ENCODE peak calls at places on chromosomes 6 and 20, in nine cellular contexts. V is CD8-positive, alpha-beta T cell; W is caudate nucleus; K is heart left ventricle; R is effector memory CD4-positive, alpha-beta T cell; T is suprapubic skin; J is CD4-positive, alpha-beta T cell; O is small intestine; Z is gastrocnemius medialis. A is an unnamed sample.

GRCh38 chr20:25360631-25361286 is 29.9 kb downstream of the ABHD12 start:
- DNase-seq in R (no peak), J (no peak), O (no peak), W (no peak), V (no peak), K (no peak), Z (no peak), T (no peak), A (no peak)

GRCh38 chr20:41175201-41175651 is 37.9 kb downstream of the PLCG1 start:
- DNase-seq in Z (no peak), J (no peak), W (no peak), V (no peak), R (no peak), T (peak; percentile 53), O (no peak), K (no peak), A (peak; percentile 25)

GRCh38 chr6:35264550-35265274 is 5.2 kb downstream of the ZNF76 start:
- DNase-seq in O (no peak), R (no peak), T (no peak), J (no peak), V (no peak), W (no peak), Z (no peak), K (no peak), A (no peak)

GRCh38 chr6:13558718-13559117 is 15.7 kb upstream of the SIRT5 start:
- DNase-seq in K (no peak), W (no peak), V (no peak), Z (no peak), T (no peak), O (no peak), J (no peak), R (no peak), A (no peak)

GRCh38 chr20:6231551-6231950 is 108.7 kb upstream of the FERMT1 start:
- DNase-seq in W (no peak), Z (no peak), J (no peak), R (no peak), T (no peak), V (no peak), K (no peak), O (no peak), A (no peak)

GRCh38 chr20:31706607-31707257 is 15.9 kb downstream of the BCL2L1 start:
- DNase-seq in K (no peak), T (no peak), J (no peak), Z (no peak), O (no peak), W (no peak), V (no peak), R (no peak), A (peak; percentile 84)

GRCh38 chr6:30876039-30876730 is 8.1 kb upstream of the DDR1 start:
- DNase-seq in K (no peak), O (no peak), Z (no peak), W (no peak), T (no peak), V (no peak), R (no peak), J (no peak), A (no peak)

GRCh38 chr20:5658897-5659296 is 91.3 kb upstream of the SHLD1 start:
- DNase-seq in R (no peak), Z (peak; percentile 9), J (no peak), O (no peak), V (peak; percentile 54), K (peak; percentile 72), T (peak; percentile 85), W (no peak), A (peak; percentile 54)

GRCh38 chr6:14770572-14770971 is 475.3 kb upstream of the JARID2 start:
- DNase-seq in R (no peak), Z (no peak), T (no peak), K (no peak), V (no peak), J (no peak), W (no peak), O (no peak), A (no peak)

GRCh38 chr20:24998121-24998520 is 5.6 kb upstream of the APMAP start:
- DNase-seq in R (no peak), J (no peak), O (no peak), Z (no peak), K (no peak), W (no peak), V (no peak), T (peak; percentile 26), A (no peak)

GRCh38 chr6:33602180-33602579 is 18.9 kb upstream of the ITPR3 start:
- DNase-seq in V (no peak), W (no peak), Z (no peak), K (peak; percentile 65), R (no peak), T (no peak), J (no peak), O (peak; percentile 73), A (no peak)

GRCh38 chr20:63364801-63365585 is 3.8 kb upstream of the CHRNA4 start:
- DNase-seq in J (no peak), K (peak; percentile 27), W (no peak), O (no peak), V (no peak), Z (no peak), R (no peak), T (no peak), A (no peak)

GRCh38 chr20:2108987-2109386 is 7.4 kb downstream of the STK35 start:
- DNase-seq in K (no peak), Z (no peak), V (no peak), W (no peak), R (no peak), T (no peak), J (no peak), O (no peak), A (no peak)

GRCh38 chr6:119147101-119148053 is 68.9 kb upstream of the FAM184A start:
- DNase-seq in V (no peak), R (no peak), J (no peak), K (peak; percentile 70), O (peak; percentile 87), T (no peak), Z (peak; percentile 16), W (no peak), A (peak; percentile 53)

GRCh38 chr6:133916650-133917151 is 27.8 kb downstream of the TCF21 start:
- DNase-seq in K (peak; percentile 84), W (peak; percentile 72), T (peak; percentile 93), O (peak; percentile 84), V (peak; percentile 76), Z (peak; percentile 60), R (peak; percentile 28), J (peak; percentile 49), A (peak; percentile 86)

DNA sequence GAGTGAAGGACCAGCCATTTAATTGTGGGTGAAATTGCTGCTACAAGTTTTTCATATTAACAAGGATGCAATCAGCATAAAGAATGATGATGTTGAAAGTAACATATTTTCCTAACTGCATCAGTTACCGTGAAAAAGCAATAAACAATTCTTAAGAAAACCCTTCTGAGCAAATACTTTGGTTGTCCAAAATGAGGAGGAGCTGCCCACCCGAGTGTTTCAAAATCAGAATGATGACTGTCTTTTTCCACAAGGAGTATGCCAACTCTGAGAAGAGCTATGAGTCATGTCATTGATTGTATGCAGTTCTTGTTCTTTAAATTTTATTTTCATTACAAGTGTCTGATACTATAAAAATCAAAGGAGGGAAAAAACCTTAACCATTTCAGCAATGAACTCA is 470.5 kb downstream of the COL12A1 start:
- DNase-seq in W (no peak), T (no peak), R (no peak), K (no peak), O (no peak), V (no peak), Z (peak; percentile 4), J (no peak), A (no peak)
- H3K27ac ChIP-seq in W (no peak overlapping the region), T (peak overlapping the region; percentile 73), R (no peak overlapping the region), K (no peak overlapping the region), O (no peak overlapping the region), V (no peak overlapping the region), Z (peak overlapping the region; percentile 24), J (no peak overlapping the region), A (no peak overlapping the region)

GRCh38 chr20:33319986-33320385 is 37.0 kb downstream of the BPIFB1 start:
- DNase-seq in K (no peak), R (no peak), Z (no peak), V (no peak), T (no peak), J (no peak), W (no peak), O (no peak), A (no peak)
- H3K27ac ChIP-seq in K (no peak overlapping the region), R (no peak overlapping the region), Z (no peak overlapping the region), V (no peak overlapping the region), T (no peak overlapping the region), J (no peak overlapping the region), W (no peak overlapping the region), O (no peak overlapping the region), A (no peak overlapping the region)

GRCh38 chr6:136784910-136785746 is 7.1 kb downstream of the MAP3K5 start:
- DNase-seq in W (no peak), V (no peak), K (peak; percentile 68), T (no peak), R (no peak), J (no peak), Z (peak; percentile 26), O (peak; percentile 48), A (peak; percentile 59)

GRCh38 chr6:136788069-136788902 is 4.0 kb downstream of the MAP3K5 start:
- DNase-seq in V (no peak), J (no peak), O (peak; percentile 81), K (no peak), R (no peak), W (no peak), T (no peak), Z (no peak), A (no peak)

GRCh38 chr6:136786708-136787107 is 5.6 kb downstream of the MAP3K5 start:
- DNase-seq in Z (no peak), R (no peak), V (no peak), O (no peak), K (no peak), J (no peak), W (no peak), T (no peak), A (no peak)

GRCh38 chr6:136790411-136791295 is 1.6 kb downstream of the MAP3K5 start:
- DNase-seq in R (no peak), O (no peak), W (no peak), J (no peak), T (no peak), Z (no peak), V (no peak), K (no peak), A (no peak)

DNA sequence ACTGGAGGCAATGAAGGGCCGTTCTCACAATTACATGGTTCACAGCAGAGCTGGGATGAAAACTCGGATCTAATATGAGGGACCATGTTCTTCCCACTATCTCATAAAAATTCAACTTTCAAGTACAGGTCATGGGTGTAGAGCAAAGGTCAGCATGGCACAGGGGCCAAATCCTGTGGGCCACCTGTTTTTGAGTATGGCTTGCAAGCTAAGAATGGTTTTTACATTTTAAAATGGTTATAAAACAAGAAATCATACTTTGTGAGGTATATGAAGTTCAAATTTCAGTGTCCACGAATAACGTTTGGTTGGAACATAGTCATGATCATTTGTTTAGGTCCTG is 4.6 kb downstream of the MAP3K5 start:
- DNase-seq in W (no peak), K (no peak), O (no peak), R (no peak), Z (no peak), V (no peak), J (no peak), T (no peak), A (no peak)
- H3K27ac ChIP-seq in W (no peak overlapping the region), K (peak overlapping the region; percentile 82), O (peak overlapping the region; percentile 75), R (peak overlapping the region; percentile 50), Z (peak overlapping the region; percentile 33), V (no peak overlapping the region), J (peak overlapping the region; percentile 26), T (no peak overlapping the region), A (no peak overlapping the region)

DNA sequence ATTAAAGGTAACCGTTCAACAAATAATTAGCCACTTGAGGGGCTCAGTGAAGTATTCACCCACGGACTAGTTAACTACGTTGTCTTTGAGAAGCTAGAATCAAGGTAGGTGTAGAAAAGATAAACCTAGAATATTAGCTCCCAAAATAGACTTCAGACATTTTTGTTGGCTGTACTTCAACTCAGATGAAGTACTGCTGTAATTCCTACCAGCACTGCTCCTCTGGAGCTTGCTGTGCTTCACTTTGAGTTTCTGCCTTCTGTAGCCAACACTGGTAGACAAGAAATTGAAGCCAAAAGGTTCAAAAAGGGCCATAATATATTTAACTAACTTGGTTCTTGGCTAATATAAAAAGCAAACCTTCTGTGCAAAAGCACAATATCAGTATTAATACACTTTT is 18.8 kb upstream of the SDHAF4 start:
- DNase-seq in K (no peak), V (no peak), T (no peak), J (no peak), O (no peak), R (no peak), Z (no peak), W (no peak), A (no peak)
- H3K27ac ChIP-seq in K (no peak overlapping the region), V (no peak overlapping the region), T (no peak overlapping the region), J (no peak overlapping the region), O (no peak overlapping the region), R (no peak overlapping the region), Z (peak overlapping the region; percentile 70), W (no peak overlapping the region), A (no peak overlapping the region)

A was measured in lung.